ENCODE peak calls at places on chromosomes 5 and 9, in five cellular contexts. One of them, this sample, is unnamed.

GRCh38 chr9:116800885-116801284 is 113.8 kb downstream of the TRIM32 start:
- DNase-seq in right lobe of liver: no peak
- DNase-seq in choroid plexus epithelial cell: no peak
- DNase-seq in astrocyte of the cerebellum: no peak
- DNase-seq in fibroblast of mammary gland: no peak
- DNase-seq in this sample: no peak

GRCh38 chr5:113574417-113574816 is 60.9 kb downstream of the YTHDC2 start:
- DNase-seq in choroid plexus epithelial cell: peak; percentile 85
- DNase-seq in astrocyte of the cerebellum: peak; percentile 84
- DNase-seq in right lobe of liver: no peak
- DNase-seq in fibroblast of mammary gland: peak; percentile 91
- DNase-seq in this sample: peak; percentile 61

GRCh38 chr5:107853031-107853430 is 182.3 kb upstream of the EFNA5 start:
- DNase-seq in astrocyte of the cerebellum: no peak
- DNase-seq in right lobe of liver: no peak
- DNase-seq in choroid plexus epithelial cell: no peak
- DNase-seq in fibroblast of mammary gland: no peak
- DNase-seq in this sample: no peak

GRCh38 chr5:38595149-38595725 is 38.8 kb upstream of the LIFR start:
- DNase-seq in fibroblast of mammary gland: peak; percentile 67
- DNase-seq in choroid plexus epithelial cell: peak; percentile 74
- DNase-seq in astrocyte of the cerebellum: peak; percentile 91
- DNase-seq in right lobe of liver: no peak
- DNase-seq in this sample: peak; percentile 60

GRCh38 chr5:170426149-170426767 is 37.1 kb upstream of the KCNMB1 start:
- DNase-seq in choroid plexus epithelial cell: no peak
- DNase-seq in fibroblast of mammary gland: no peak
- DNase-seq in astrocyte of the cerebellum: no peak
- DNase-seq in right lobe of liver: no peak
- DNase-seq in this sample: no peak

GRCh38 chr5:96111080-96111756 is 149.6 kb upstream of the ELL2 start:
- DNase-seq in right lobe of liver: no peak
- DNase-seq in fibroblast of mammary gland: no peak
- DNase-seq in astrocyte of the cerebellum: no peak
- DNase-seq in choroid plexus epithelial cell: no peak
- DNase-seq in this sample: no peak

GRCh38 chr9:29176786-29177185 is 1603.5 kb upstream of the C9orf72 start:
- DNase-seq in astrocyte of the cerebellum: no peak
- DNase-seq in right lobe of liver: no peak
- DNase-seq in choroid plexus epithelial cell: no peak
- DNase-seq in fibroblast of mammary gland: no peak
- DNase-seq in this sample: no peak

GRCh38 chr5:127959152-127959764 is 124.3 kb upstream of the SLC12A2 start:
- DNase-seq in astrocyte of the cerebellum: peak; percentile 83
- DNase-seq in choroid plexus epithelial cell: peak; percentile 96
- DNase-seq in fibroblast of mammary gland: peak; percentile 86
- DNase-seq in right lobe of liver: peak; percentile 58
- DNase-seq in this sample: peak; percentile 79

GRCh38 chr9:36284226-36284625 is 26.0 kb upstream of the GNE start:
- DNase-seq in fibroblast of mammary gland: no peak
- DNase-seq in astrocyte of the cerebellum: no peak
- DNase-seq in right lobe of liver: no peak
- DNase-seq in choroid plexus epithelial cell: no peak
- DNase-seq in this sample: no peak

GRCh38 chr5:181058786-181059296 is 18.8 kb downstream of the BTNL9 start:
- DNase-seq in choroid plexus epithelial cell: no peak
- DNase-seq in astrocyte of the cerebellum: no peak
- DNase-seq in fibroblast of mammary gland: no peak
- DNase-seq in right lobe of liver: no peak
- DNase-seq in this sample: no peak
- H3K4me3 ChIP-seq in choroid plexus epithelial cell: no peak overlapping the region
- H3K4me3 ChIP-seq in astrocyte of the cerebellum: no peak overlapping the region
- H3K4me3 ChIP-seq in fibroblast of mammary gland: no peak overlapping the region
- H3K4me3 ChIP-seq in right lobe of liver: no peak overlapping the region
- H3K4me3 ChIP-seq in this sample: no peak overlapping the region

GRCh38 chr5:133396187-133396621 is 216.1 kb downstream of the FSTL4 start:
- DNase-seq in astrocyte of the cerebellum: no peak
- DNase-seq in right lobe of liver: no peak
- DNase-seq in fibroblast of mammary gland: no peak
- DNase-seq in choroid plexus epithelial cell: peak; percentile 21
- DNase-seq in this sample: no peak
- H3K4me3 ChIP-seq in astrocyte of the cerebellum: no peak overlapping the region
- H3K4me3 ChIP-seq in right lobe of liver: no peak overlapping the region
- H3K4me3 ChIP-seq in fibroblast of mammary gland: no peak overlapping the region
- H3K4me3 ChIP-seq in choroid plexus epithelial cell: no peak overlapping the region
- H3K4me3 ChIP-seq in this sample: no peak overlapping the region

GRCh38 chr9:134879664-134880483 is 736 bp upstream of the FCN2 start:
- DNase-seq in right lobe of liver: peak; percentile 37
- DNase-seq in fibroblast of mammary gland: no peak
- DNase-seq in astrocyte of the cerebellum: no peak
- DNase-seq in choroid plexus epithelial cell: no peak
- DNase-seq in this sample: no peak
- H3K4me3 ChIP-seq in right lobe of liver: no peak overlapping the region
- H3K4me3 ChIP-seq in fibroblast of mammary gland: no peak overlapping the region
- H3K4me3 ChIP-seq in astrocyte of the cerebellum: no peak overlapping the region
- H3K4me3 ChIP-seq in choroid plexus epithelial cell: no peak overlapping the region
- H3K4me3 ChIP-seq in this sample: no peak overlapping the region

GRCh38 chr9:4167728-4168127 is 132.1 kb downstream of the GLIS3 start:
- DNase-seq in right lobe of liver: no peak
- DNase-seq in fibroblast of mammary gland: no peak
- DNase-seq in astrocyte of the cerebellum: no peak
- DNase-seq in choroid plexus epithelial cell: no peak
- DNase-seq in this sample: no peak

GRCh38 chr9:4170231-4170630 is 129.6 kb downstream of the GLIS3 start:
- DNase-seq in choroid plexus epithelial cell: no peak
- DNase-seq in astrocyte of the cerebellum: no peak
- DNase-seq in right lobe of liver: no peak
- DNase-seq in fibroblast of mammary gland: peak; percentile 55
- DNase-seq in this sample: peak; percentile 7

GRCh38 chr9:4160284-4160683 is 139.6 kb downstream of the GLIS3 start:
- DNase-seq in astrocyte of the cerebellum: no peak
- DNase-seq in fibroblast of mammary gland: no peak
- DNase-seq in right lobe of liver: no peak
- DNase-seq in choroid plexus epithelial cell: no peak
- DNase-seq in this sample: no peak

GRCh38 chr9:4167040-4167671 is 132.7 kb downstream of the GLIS3 start:
- DNase-seq in right lobe of liver: no peak
- DNase-seq in choroid plexus epithelial cell: peak; percentile 80
- DNase-seq in fibroblast of mammary gland: peak; percentile 82
- DNase-seq in astrocyte of the cerebellum: no peak
- DNase-seq in this sample: peak; percentile 43

DNA sequence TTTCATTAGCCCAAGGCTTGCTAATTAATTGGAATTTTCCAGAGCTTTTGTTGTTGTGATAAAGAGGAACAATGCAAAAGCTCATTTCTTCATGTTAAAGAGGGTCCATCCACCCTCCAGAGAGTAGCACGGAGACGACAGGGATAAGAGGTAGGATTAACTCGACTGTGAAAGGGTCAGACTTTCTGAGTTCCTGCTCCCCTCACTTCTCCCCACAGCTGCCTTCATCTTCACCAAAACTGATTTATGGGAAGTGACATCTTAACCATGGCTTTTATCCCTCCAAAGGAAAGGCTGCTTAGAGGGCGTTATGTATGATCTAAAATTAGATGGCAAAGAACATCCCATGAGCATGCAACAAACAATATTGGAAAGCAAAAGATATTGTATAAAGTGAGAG is 135.5 kb downstream of the GLIS3 start:
- DNase-seq in right lobe of liver: no peak
- DNase-seq in choroid plexus epithelial cell: no peak
- DNase-seq in astrocyte of the cerebellum: no peak
- DNase-seq in fibroblast of mammary gland: no peak
- DNase-seq in this sample: no peak
- H3K4me3 ChIP-seq in right lobe of liver: no peak overlapping the region
- H3K4me3 ChIP-seq in choroid plexus epithelial cell: no peak overlapping the region
- H3K4me3 ChIP-seq in astrocyte of the cerebellum: no peak overlapping the region
- H3K4me3 ChIP-seq in fibroblast of mammary gland: no peak overlapping the region
- H3K4me3 ChIP-seq in this sample: no peak overlapping the region

DNA sequence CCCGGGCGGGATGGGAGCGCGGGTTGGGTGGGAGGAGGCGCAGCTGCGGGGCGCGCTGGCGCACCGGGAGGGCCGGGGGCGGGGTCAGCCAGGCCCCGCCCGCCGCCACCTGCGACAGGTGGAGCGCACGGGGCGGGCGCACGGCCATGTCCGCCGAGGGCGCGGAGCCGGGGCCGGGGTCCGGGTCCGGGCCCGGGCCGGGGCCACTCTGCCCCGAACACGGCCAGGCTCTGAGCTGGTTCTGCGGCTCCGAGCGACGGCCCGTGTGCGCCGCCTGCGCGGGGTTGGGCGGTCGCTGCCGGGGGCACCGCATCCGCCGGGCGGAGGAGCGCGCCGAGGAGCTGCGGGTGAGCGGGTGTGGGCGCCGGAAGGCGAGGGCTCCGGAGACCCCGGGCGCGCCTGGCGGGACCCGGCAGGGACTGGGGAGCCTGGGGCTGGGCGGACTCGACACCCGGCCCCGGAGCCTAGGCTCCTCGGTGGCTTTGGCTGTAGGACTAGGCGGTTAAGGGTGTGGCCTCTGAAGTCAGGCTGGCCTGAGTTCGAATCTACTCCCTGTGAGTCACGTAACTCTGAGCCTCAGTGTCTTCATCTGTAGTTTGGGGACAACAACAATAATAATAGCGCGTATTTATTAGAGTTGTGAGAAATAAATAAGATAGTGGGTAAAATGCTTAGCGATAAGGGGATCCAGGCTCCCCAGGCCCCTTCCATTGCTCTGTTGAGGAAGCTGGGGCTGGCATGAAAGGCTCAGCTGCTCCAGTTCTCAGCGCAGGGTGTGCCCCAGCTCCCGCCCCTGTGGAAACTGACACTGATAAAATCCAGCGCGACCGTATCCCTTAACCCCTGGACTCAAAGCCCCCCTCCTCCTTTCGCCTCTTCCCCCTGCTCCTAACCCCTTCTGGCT is at the start of gene BSPRY:
- DNase-seq in choroid plexus epithelial cell: no peak
- DNase-seq in right lobe of liver: no peak
- DNase-seq in astrocyte of the cerebellum: no peak
- DNase-seq in fibroblast of mammary gland: no peak
- DNase-seq in this sample: no peak
- H3K4me3 ChIP-seq in choroid plexus epithelial cell: peak within 1 kb of the TSS; percentile 29
- H3K4me3 ChIP-seq in right lobe of liver: peak within 1 kb of the TSS; percentile 48
- H3K4me3 ChIP-seq in astrocyte of the cerebellum: peak within 1 kb of the TSS; percentile 16
- H3K4me3 ChIP-seq in fibroblast of mammary gland: no peak within 1 kb of the TSS
- H3K4me3 ChIP-seq in this sample: peak within 1 kb of the TSS; percentile 25

GRCh38 chr9:34124103-34124502 is 2.4 kb downstream of the DCAF12 start:
- DNase-seq in astrocyte of the cerebellum: no peak
- DNase-seq in fibroblast of mammary gland: peak; percentile 29
- DNase-seq in right lobe of liver: no peak
- DNase-seq in choroid plexus epithelial cell: no peak
- DNase-seq in this sample: no peak
- H3K4me3 ChIP-seq in astrocyte of the cerebellum: no peak overlapping the region
- H3K4me3 ChIP-seq in fibroblast of mammary gland: no peak overlapping the region
- H3K4me3 ChIP-seq in right lobe of liver: no peak overlapping the region
- H3K4me3 ChIP-seq in choroid plexus epithelial cell: no peak overlapping the region
- H3K4me3 ChIP-seq in this sample: no peak overlapping the region

DNA sequence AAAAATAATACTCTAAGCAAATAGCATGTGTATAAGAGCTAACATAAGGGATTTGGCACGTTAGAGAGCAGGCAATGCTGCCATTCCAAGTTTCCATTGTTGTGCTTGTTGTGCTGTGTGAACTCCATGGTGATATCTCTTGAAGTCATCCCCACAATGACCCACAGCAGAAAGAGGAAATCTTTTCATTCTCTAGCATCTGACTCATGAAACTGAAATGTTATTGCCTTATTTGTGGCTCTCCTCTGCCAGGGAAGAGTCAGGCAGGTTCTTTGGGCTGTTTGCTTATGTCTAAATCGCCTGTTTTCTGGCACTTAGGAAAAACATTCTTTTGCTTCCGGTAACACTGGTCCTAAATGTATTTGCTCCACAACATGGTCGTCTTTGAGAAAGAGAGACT is 188.6 kb downstream of the CSNK1G3 start:
- DNase-seq in astrocyte of the cerebellum: peak; percentile 97
- DNase-seq in right lobe of liver: no peak
- DNase-seq in choroid plexus epithelial cell: peak; percentile 99
- DNase-seq in fibroblast of mammary gland: peak; percentile 95
- DNase-seq in this sample: peak; percentile 94
- H3K4me3 ChIP-seq in astrocyte of the cerebellum: no peak overlapping the region
- H3K4me3 ChIP-seq in right lobe of liver: no peak overlapping the region
- H3K4me3 ChIP-seq in choroid plexus epithelial cell: no peak overlapping the region
- H3K4me3 ChIP-seq in fibroblast of mammary gland: no peak overlapping the region
- H3K4me3 ChIP-seq in this sample: no peak overlapping the region

GRCh38 chr5:141811287-141812155 is 66.7 kb downstream of the PCDH1 start:
- DNase-seq in right lobe of liver: no peak
- DNase-seq in fibroblast of mammary gland: no peak
- DNase-seq in choroid plexus epithelial cell: no peak
- DNase-seq in astrocyte of the cerebellum: no peak
- DNase-seq in this sample: no peak

GRCh38 chr5:141812512-141812911 is 65.7 kb downstream of the PCDH1 start:
- DNase-seq in astrocyte of the cerebellum: no peak
- DNase-seq in right lobe of liver: no peak
- DNase-seq in fibroblast of mammary gland: no peak
- DNase-seq in choroid plexus epithelial cell: no peak
- DNase-seq in this sample: no peak

GRCh38 chr5:141808857-141809256 is 69.4 kb downstream of the PCDH1 start:
- DNase-seq in right lobe of liver: no peak
- DNase-seq in astrocyte of the cerebellum: no peak
- DNase-seq in choroid plexus epithelial cell: no peak
- DNase-seq in fibroblast of mammary gland: no peak
- DNase-seq in this sample: no peak

GRCh38 chr5:141809697-141810096 is 68.5 kb downstream of the PCDH1 start:
- DNase-seq in right lobe of liver: no peak
- DNase-seq in choroid plexus epithelial cell: no peak
- DNase-seq in astrocyte of the cerebellum: no peak
- DNase-seq in fibroblast of mammary gland: no peak
- DNase-seq in this sample: no peak

GRCh38 chr5:141810702-141811101 is 67.5 kb downstream of the PCDH1 start:
- DNase-seq in astrocyte of the cerebellum: no peak
- DNase-seq in right lobe of liver: no peak
- DNase-seq in choroid plexus epithelial cell: no peak
- DNase-seq in fibroblast of mammary gland: no peak
- DNase-seq in this sample: no peak
- H3K4me3 ChIP-seq in astrocyte of the cerebellum: no peak overlapping the region
- H3K4me3 ChIP-seq in right lobe of liver: no peak overlapping the region
- H3K4me3 ChIP-seq in choroid plexus epithelial cell: no peak overlapping the region
- H3K4me3 ChIP-seq in fibroblast of mammary gland: no peak overlapping the region
- H3K4me3 ChIP-seq in this sample: no peak overlapping the region